ENCODE peak calls at places on chromosomes 4 and X, in six cellular contexts. J is heart left ventricle; K is M059J; D is GM03348; P is GM23248; W is stimulated activated naive CD4-positive, alpha-beta T cell. V is an unnamed sample.

GRCh38 chr4:41455215-41455614 is 82.7 kb upstream of the LIMCH1 start:
- DNase-seq in J (no peak), K (no peak), D (peak), P (no peak), W (no peak), V (no peak)

GRCh38 chrX:78168065-78168464 is 28.6 kb upstream of the TAF9B start:
- DNase-seq in J (no peak), K (peak), D (no peak), P (peak), W (no peak), V (peak)

GRCh38 chrX:136192839-136193414 is 45.6 kb downstream of the FHL1 start:
- DNase-seq in J (no peak), K (peak), D (peak), P (peak), W (no peak), V (peak)

GRCh38 chr4:153785830-153786721 is 2.8 kb downstream of the SFRP2 start:
- DNase-seq in J (no peak), K (peak), D (peak), P (peak), W (no peak), V (peak)

GRCh38 chrX:25013593-25014365 is 2.0 kb downstream of the ARX start:
- DNase-seq in J (no peak), K (no peak), D (no peak), P (no peak), W (no peak), V (no peak)

GRCh38 chr4:577499-578450 is 1.7 kb upstream of the TMEM271 start:
- DNase-seq in J (no peak), K (peak), D (peak), P (peak), W (no peak), V (peak)

GRCh38 chrX:32597777-32598176 is 613.6 kb downstream of the DMD start:
- DNase-seq in J (no peak), K (no peak), D (no peak), P (no peak), W (no peak), V (no peak)

GRCh38 chr4:174352405-174352804 is 68.7 kb downstream of the CEP44 start:
- DNase-seq in J (no peak), K (no peak), D (no peak), P (no peak), W (no peak), V (peak)

GRCh38 chr4:173399016-173399415 is at the start of gene SCRG1:
- DNase-seq in J (no peak), K (no peak), D (no peak), P (no peak), W (no peak), V (no peak)

V was measured in LHCN-M2.